ENCODE peak calls at places on chromosomes 1 and 21, in six cellular contexts. One of them, this sample, is unnamed.

GRCh38 chr1:3459940-3460652 is 5.6 kb downstream of the ARHGEF16 start:
- DNase-seq in stimulated activated CD8-positive, alpha-beta memory T cell treated with anti-CD3 and anti-CD28 coated beads, Interleukin-4, amount 100 ng/mL, for 1 hour: no peak
- DNase-seq in nucleus accumbens: no peak
- DNase-seq in posterior vena cava: no peak
- DNase-seq in RPMI8226: no peak
- DNase-seq in breast epithelium: no peak
- DNase-seq in this sample: no peak

GRCh38 chr1:117368116-117369108 is 1.2 kb downstream of the MAN1A2 start:
- DNase-seq in stimulated activated CD8-positive, alpha-beta memory T cell treated with anti-CD3 and anti-CD28 coated beads, Interleukin-4, amount 100 ng/mL, for 1 hour: no peak
- DNase-seq in posterior vena cava: no peak
- DNase-seq in nucleus accumbens: peak; percentile 41
- DNase-seq in breast epithelium: no peak
- DNase-seq in RPMI8226: peak; percentile 65
- DNase-seq in this sample: peak; percentile 12

GRCh38 chr1:195591917-195592672 is 1016.1 kb downstream of the KCNT2 start:
- DNase-seq in breast epithelium: no peak
- DNase-seq in nucleus accumbens: no peak
- DNase-seq in stimulated activated CD8-positive, alpha-beta memory T cell treated with anti-CD3 and anti-CD28 coated beads, Interleukin-4, amount 100 ng/mL, for 1 hour: no peak
- DNase-seq in posterior vena cava: no peak
- DNase-seq in RPMI8226: no peak
- DNase-seq in this sample: peak; percentile 19

GRCh38 chr21:43308101-43308500 is 118.8 kb downstream of the SIK1 start:
- DNase-seq in breast epithelium: no peak
- DNase-seq in nucleus accumbens: no peak
- DNase-seq in posterior vena cava: peak; percentile 40
- DNase-seq in stimulated activated CD8-positive, alpha-beta memory T cell treated with anti-CD3 and anti-CD28 coated beads, Interleukin-4, amount 100 ng/mL, for 1 hour: no peak
- DNase-seq in RPMI8226: no peak
- DNase-seq in this sample: no peak

GRCh38 chr21:25967566-25968438 is 202.8 kb downstream of the APP start:
- DNase-seq in stimulated activated CD8-positive, alpha-beta memory T cell treated with anti-CD3 and anti-CD28 coated beads, Interleukin-4, amount 100 ng/mL, for 1 hour: no peak
- DNase-seq in posterior vena cava: no peak
- DNase-seq in RPMI8226: peak; percentile 72
- DNase-seq in breast epithelium: no peak
- DNase-seq in nucleus accumbens: no peak
- DNase-seq in this sample: no peak

GRCh38 chr1:244297616-244298015 is 154.1 kb downstream of the ADSS2 start:
- DNase-seq in posterior vena cava: no peak
- DNase-seq in nucleus accumbens: no peak
- DNase-seq in RPMI8226: no peak
- DNase-seq in breast epithelium: no peak
- DNase-seq in stimulated activated CD8-positive, alpha-beta memory T cell treated with anti-CD3 and anti-CD28 coated beads, Interleukin-4, amount 100 ng/mL, for 1 hour: no peak
- DNase-seq in this sample: no peak

GRCh38 chr1:39491146-39491921 is at the start of gene BMP8A:
- DNase-seq in nucleus accumbens: no peak
- DNase-seq in stimulated activated CD8-positive, alpha-beta memory T cell treated with anti-CD3 and anti-CD28 coated beads, Interleukin-4, amount 100 ng/mL, for 1 hour: peak; percentile 44
- DNase-seq in posterior vena cava: peak; percentile 86
- DNase-seq in breast epithelium: no peak
- DNase-seq in RPMI8226: peak; percentile 94
- DNase-seq in this sample: no peak

GRCh38 chr1:156852414-156852874 is 6.5 kb downstream of the INSRR start:
- DNase-seq in RPMI8226: peak; percentile 85
- DNase-seq in nucleus accumbens: peak; percentile 17
- DNase-seq in stimulated activated CD8-positive, alpha-beta memory T cell treated with anti-CD3 and anti-CD28 coated beads, Interleukin-4, amount 100 ng/mL, for 1 hour: no peak
- DNase-seq in breast epithelium: peak; percentile 77
- DNase-seq in posterior vena cava: peak; percentile 88
- DNase-seq in this sample: peak; percentile 50

GRCh38 chr1:203754455-203754864 is 10.5 kb upstream of the LAX1 start:
- DNase-seq in breast epithelium: no peak
- DNase-seq in RPMI8226: no peak
- DNase-seq in nucleus accumbens: no peak
- DNase-seq in stimulated activated CD8-positive, alpha-beta memory T cell treated with anti-CD3 and anti-CD28 coated beads, Interleukin-4, amount 100 ng/mL, for 1 hour: no peak
- DNase-seq in posterior vena cava: no peak
- DNase-seq in this sample: no peak

GRCh38 chr1:206706298-206706791 is 21.6 kb downstream of the MAPKAPK2 start:
- DNase-seq in nucleus accumbens: no peak
- DNase-seq in RPMI8226: no peak
- DNase-seq in breast epithelium: no peak
- DNase-seq in stimulated activated CD8-positive, alpha-beta memory T cell treated with anti-CD3 and anti-CD28 coated beads, Interleukin-4, amount 100 ng/mL, for 1 hour: no peak
- DNase-seq in posterior vena cava: peak; percentile 95
- DNase-seq in this sample: peak; percentile 91

GRCh38 chr1:41456847-41457540 is 27.5 kb downstream of the EDN2 start:
- DNase-seq in nucleus accumbens: no peak
- DNase-seq in posterior vena cava: peak; percentile 74
- DNase-seq in stimulated activated CD8-positive, alpha-beta memory T cell treated with anti-CD3 and anti-CD28 coated beads, Interleukin-4, amount 100 ng/mL, for 1 hour: no peak
- DNase-seq in RPMI8226: no peak
- DNase-seq in breast epithelium: no peak
- DNase-seq in this sample: no peak

GRCh38 chr1:154206212-154206611 is at the start of gene CFAP141:
- DNase-seq in nucleus accumbens: no peak
- DNase-seq in breast epithelium: no peak
- DNase-seq in RPMI8226: no peak
- DNase-seq in stimulated activated CD8-positive, alpha-beta memory T cell treated with anti-CD3 and anti-CD28 coated beads, Interleukin-4, amount 100 ng/mL, for 1 hour: no peak
- DNase-seq in posterior vena cava: no peak
- DNase-seq in this sample: no peak

GRCh38 chr1:2783069-2783434 is 18.4 kb downstream of the TTC34 start:
- DNase-seq in RPMI8226: no peak
- DNase-seq in posterior vena cava: peak; percentile 68
- DNase-seq in breast epithelium: no peak
- DNase-seq in stimulated activated CD8-positive, alpha-beta memory T cell treated with anti-CD3 and anti-CD28 coated beads, Interleukin-4, amount 100 ng/mL, for 1 hour: no peak
- DNase-seq in nucleus accumbens: no peak
- DNase-seq in this sample: no peak

GRCh38 chr1:68221001-68221970 is 11.0 kb downstream of the WLS start:
- DNase-seq in posterior vena cava: no peak
- DNase-seq in nucleus accumbens: no peak
- DNase-seq in stimulated activated CD8-positive, alpha-beta memory T cell treated with anti-CD3 and anti-CD28 coated beads, Interleukin-4, amount 100 ng/mL, for 1 hour: no peak
- DNase-seq in breast epithelium: no peak
- DNase-seq in RPMI8226: no peak
- DNase-seq in this sample: no peak

GRCh38 chr1:47659141-47659540 is 221.3 kb downstream of the FOXD2 start:
- DNase-seq in stimulated activated CD8-positive, alpha-beta memory T cell treated with anti-CD3 and anti-CD28 coated beads, Interleukin-4, amount 100 ng/mL, for 1 hour: no peak
- DNase-seq in breast epithelium: no peak
- DNase-seq in RPMI8226: no peak
- DNase-seq in posterior vena cava: no peak
- DNase-seq in nucleus accumbens: peak; percentile 75
- DNase-seq in this sample: no peak

GRCh38 chr1:60283690-60284089 is 210.1 kb upstream of the C1orf87 start:
- DNase-seq in RPMI8226: no peak
- DNase-seq in stimulated activated CD8-positive, alpha-beta memory T cell treated with anti-CD3 and anti-CD28 coated beads, Interleukin-4, amount 100 ng/mL, for 1 hour: no peak
- DNase-seq in posterior vena cava: no peak
- DNase-seq in breast epithelium: no peak
- DNase-seq in nucleus accumbens: no peak
- DNase-seq in this sample: peak; percentile 73

GRCh38 chr1:158071106-158071505 is 77.7 kb downstream of the KIRREL1 start:
- DNase-seq in nucleus accumbens: peak; percentile 56
- DNase-seq in posterior vena cava: no peak
- DNase-seq in stimulated activated CD8-positive, alpha-beta memory T cell treated with anti-CD3 and anti-CD28 coated beads, Interleukin-4, amount 100 ng/mL, for 1 hour: no peak
- DNase-seq in breast epithelium: no peak
- DNase-seq in RPMI8226: no peak
- DNase-seq in this sample: no peak

GRCh38 chr1:36658838-36659237 is 176.1 kb upstream of the CSF3R start:
- DNase-seq in stimulated activated CD8-positive, alpha-beta memory T cell treated with anti-CD3 and anti-CD28 coated beads, Interleukin-4, amount 100 ng/mL, for 1 hour: no peak
- DNase-seq in RPMI8226: no peak
- DNase-seq in nucleus accumbens: no peak
- DNase-seq in breast epithelium: no peak
- DNase-seq in posterior vena cava: no peak
- DNase-seq in this sample: no peak

GRCh38 chr21:36709868-36710728 is 11.2 kb downstream of the SIM2 start:
- DNase-seq in stimulated activated CD8-positive, alpha-beta memory T cell treated with anti-CD3 and anti-CD28 coated beads, Interleukin-4, amount 100 ng/mL, for 1 hour: no peak
- DNase-seq in posterior vena cava: peak; percentile 78
- DNase-seq in breast epithelium: peak; percentile 48
- DNase-seq in RPMI8226: no peak
- DNase-seq in nucleus accumbens: no peak
- DNase-seq in this sample: no peak

GRCh38 chr1:66490817-66491216 is 43.1 kb upstream of the SGIP1 start:
- DNase-seq in posterior vena cava: no peak
- DNase-seq in stimulated activated CD8-positive, alpha-beta memory T cell treated with anti-CD3 and anti-CD28 coated beads, Interleukin-4, amount 100 ng/mL, for 1 hour: no peak
- DNase-seq in breast epithelium: no peak
- DNase-seq in nucleus accumbens: no peak
- DNase-seq in RPMI8226: no peak
- DNase-seq in this sample: no peak

GRCh38 chr1:30111431-30111830 is 612.0 kb downstream of the MATN1 start:
- DNase-seq in RPMI8226: peak; percentile 66
- DNase-seq in breast epithelium: no peak
- DNase-seq in nucleus accumbens: peak; percentile 21
- DNase-seq in posterior vena cava: no peak
- DNase-seq in stimulated activated CD8-positive, alpha-beta memory T cell treated with anti-CD3 and anti-CD28 coated beads, Interleukin-4, amount 100 ng/mL, for 1 hour: no peak
- DNase-seq in this sample: peak; percentile 10

GRCh38 chr1:228463559-228464455 is 23.4 kb upstream of the RNF187 start:
- DNase-seq in RPMI8226: peak; percentile 96
- DNase-seq in nucleus accumbens: no peak
- DNase-seq in stimulated activated CD8-positive, alpha-beta memory T cell treated with anti-CD3 and anti-CD28 coated beads, Interleukin-4, amount 100 ng/mL, for 1 hour: no peak
- DNase-seq in breast epithelium: no peak
- DNase-seq in posterior vena cava: peak; percentile 87
- DNase-seq in this sample: no peak

GRCh38 chr1:155309423-155310021 is 856 bp downstream of the FDPS start:
- DNase-seq in stimulated activated CD8-positive, alpha-beta memory T cell treated with anti-CD3 and anti-CD28 coated beads, Interleukin-4, amount 100 ng/mL, for 1 hour: no peak
- DNase-seq in RPMI8226: peak; percentile 77
- DNase-seq in posterior vena cava: no peak
- DNase-seq in nucleus accumbens: no peak
- DNase-seq in breast epithelium: no peak
- DNase-seq in this sample: no peak

GRCh38 chr1:110533230-110533629 is 14.3 kb upstream of the KCNA10 start:
- DNase-seq in nucleus accumbens: no peak
- DNase-seq in stimulated activated CD8-positive, alpha-beta memory T cell treated with anti-CD3 and anti-CD28 coated beads, Interleukin-4, amount 100 ng/mL, for 1 hour: no peak
- DNase-seq in RPMI8226: peak; percentile 19
- DNase-seq in posterior vena cava: no peak
- DNase-seq in breast epithelium: no peak
- DNase-seq in this sample: no peak